ENCODE peak calls at places on chromosomes 1 and 21, in nine cellular contexts. F, Y, N, Q, L, X, A, H and O are unnamed samples.

GRCh38 chr1:25795955-25796806 is 3.8 kb upstream of the SELENON start:
- DNase-seq in H (no peak), Y (no peak), X (no peak), Q (no peak), A (peak; percentile 30), N (no peak), L (no peak), F (no peak), O (no peak)

GRCh38 chr21:44533121-44533890 is 6.7 kb downstream of the KRTAP10-1 start:
- DNase-seq in X (no peak), F (no peak), L (no peak), Y (no peak), Q (no peak), N (peak; percentile 4), A (no peak), H (no peak), O (peak; percentile 49)

GRCh38 chr1:245679796-245680195 is 525.0 kb downstream of the KIF26B start:
- DNase-seq in F (no peak), X (no peak), A (no peak), H (no peak), Y (no peak), Q (no peak), N (no peak), L (no peak), O (no peak)

GRCh38 chr1:115056395-115056798 is 26.8 kb downstream of the TSHB start:
- DNase-seq in X (peak; percentile 27), L (peak; percentile 46), N (peak; percentile 34), F (no peak), Q (no peak), Y (peak; percentile 68), A (no peak), H (no peak), O (no peak)

GRCh38 chr1:62991152-62991551 is 207.2 kb downstream of the ATG4C start:
- DNase-seq in Y (no peak), A (no peak), L (no peak), N (no peak), X (no peak), Q (no peak), H (no peak), F (no peak), O (no peak)

GRCh38 chr1:41589395-41589794 is 104.9 kb upstream of the EDN2 start:
- DNase-seq in H (no peak), Y (no peak), N (no peak), A (no peak), L (no peak), Q (no peak), X (no peak), F (no peak), O (no peak)

GRCh38 chr21:42562816-42563215 is 49.2 kb downstream of the SLC37A1 start:
- DNase-seq in Y (no peak), Q (no peak), N (peak; percentile 4), L (no peak), A (no peak), F (no peak), H (no peak), X (no peak), O (no peak)

GRCh38 chr1:181765627-181766026 is 282.3 kb downstream of the CACNA1E start:
- DNase-seq in L (no peak), Y (no peak), F (no peak), N (no peak), Q (no peak), A (no peak), H (no peak), X (no peak), O (no peak)